ENCODE peak calls at places on chromosomes 12 and 14, in seven cellular contexts. One of them, this sample, is unnamed.

GRCh38 chr12:89707623-89707991 is 1.0 kb downstream of the ATP2B1 start:
- DNase-seq in stimulated activated CD4-positive, alpha-beta T cell treated with anti-CD3 and anti-CD28 coated beads, Interleukin-1b, Interleukin-23, amount 100 ng/mL, for 48 hours: no peak
- DNase-seq in SW 1271: no peak
- DNase-seq in activated T-cell treated with anti-CD3 and anti-CD28 coated beads for 48 hours: peak
- DNase-seq in NCI-H2081: no peak
- DNase-seq in AG09309: no peak
- DNase-seq in RCC 7860: no peak
- DNase-seq in this sample: no peak

GRCh38 chr12:111443086-111443485 is 37.4 kb downstream of the SH2B3 start:
- DNase-seq in NCI-H2081: no peak
- DNase-seq in AG09309: no peak
- DNase-seq in stimulated activated CD4-positive, alpha-beta T cell treated with anti-CD3 and anti-CD28 coated beads, Interleukin-1b, Interleukin-23, amount 100 ng/mL, for 48 hours: no peak
- DNase-seq in RCC 7860: no peak
- DNase-seq in SW 1271: no peak
- DNase-seq in activated T-cell treated with anti-CD3 and anti-CD28 coated beads for 48 hours: no peak
- DNase-seq in this sample: no peak

GRCh38 chr14:23450376-23450775 is 14.9 kb upstream of the MYH7 start:
- DNase-seq in AG09309: no peak
- DNase-seq in SW 1271: no peak
- DNase-seq in stimulated activated CD4-positive, alpha-beta T cell treated with anti-CD3 and anti-CD28 coated beads, Interleukin-1b, Interleukin-23, amount 100 ng/mL, for 48 hours: no peak
- DNase-seq in NCI-H2081: no peak
- DNase-seq in RCC 7860: no peak
- DNase-seq in activated T-cell treated with anti-CD3 and anti-CD28 coated beads for 48 hours: no peak
- DNase-seq in this sample: no peak

GRCh38 chr12:83465632-83466031 is 778.9 kb downstream of the TMTC2 start:
- DNase-seq in activated T-cell treated with anti-CD3 and anti-CD28 coated beads for 48 hours: no peak
- DNase-seq in RCC 7860: no peak
- DNase-seq in AG09309: no peak
- DNase-seq in SW 1271: no peak
- DNase-seq in stimulated activated CD4-positive, alpha-beta T cell treated with anti-CD3 and anti-CD28 coated beads, Interleukin-1b, Interleukin-23, amount 100 ng/mL, for 48 hours: no peak
- DNase-seq in NCI-H2081: no peak
- DNase-seq in this sample: no peak

GRCh38 chr12:20125259-20125919 is 242.9 kb upstream of the PDE3A start:
- DNase-seq in activated T-cell treated with anti-CD3 and anti-CD28 coated beads for 48 hours: no peak
- DNase-seq in NCI-H2081: no peak
- DNase-seq in RCC 7860: no peak
- DNase-seq in SW 1271: no peak
- DNase-seq in AG09309: peak
- DNase-seq in stimulated activated CD4-positive, alpha-beta T cell treated with anti-CD3 and anti-CD28 coated beads, Interleukin-1b, Interleukin-23, amount 100 ng/mL, for 48 hours: no peak
- DNase-seq in this sample: no peak

GRCh38 chr12:123928274-123928865 is 44.3 kb downstream of the CCDC92 start:
- DNase-seq in SW 1271: no peak
- DNase-seq in activated T-cell treated with anti-CD3 and anti-CD28 coated beads for 48 hours: no peak
- DNase-seq in RCC 7860: no peak
- DNase-seq in NCI-H2081: no peak
- DNase-seq in stimulated activated CD4-positive, alpha-beta T cell treated with anti-CD3 and anti-CD28 coated beads, Interleukin-1b, Interleukin-23, amount 100 ng/mL, for 48 hours: no peak
- DNase-seq in AG09309: no peak
- DNase-seq in this sample: no peak

GRCh38 chr12:116551952-116552749 is 7.0 kb upstream of the MAP1LC3B2 start:
- DNase-seq in stimulated activated CD4-positive, alpha-beta T cell treated with anti-CD3 and anti-CD28 coated beads, Interleukin-1b, Interleukin-23, amount 100 ng/mL, for 48 hours: no peak
- DNase-seq in AG09309: no peak
- DNase-seq in activated T-cell treated with anti-CD3 and anti-CD28 coated beads for 48 hours: no peak
- DNase-seq in SW 1271: no peak
- DNase-seq in NCI-H2081: no peak
- DNase-seq in RCC 7860: peak
- DNase-seq in this sample: no peak

GRCh38 chr12:10069099-10069498 is 29.7 kb downstream of the CLEC1A start:
- DNase-seq in RCC 7860: no peak
- DNase-seq in stimulated activated CD4-positive, alpha-beta T cell treated with anti-CD3 and anti-CD28 coated beads, Interleukin-1b, Interleukin-23, amount 100 ng/mL, for 48 hours: no peak
- DNase-seq in activated T-cell treated with anti-CD3 and anti-CD28 coated beads for 48 hours: no peak
- DNase-seq in NCI-H2081: no peak
- DNase-seq in SW 1271: no peak
- DNase-seq in AG09309: peak
- DNase-seq in this sample: peak

GRCh38 chr12:57592551-57593165 is 1.7 kb downstream of the PIP4K2C start:
- DNase-seq in SW 1271: no peak
- DNase-seq in activated T-cell treated with anti-CD3 and anti-CD28 coated beads for 48 hours: no peak
- DNase-seq in AG09309: no peak
- DNase-seq in NCI-H2081: no peak
- DNase-seq in RCC 7860: no peak
- DNase-seq in stimulated activated CD4-positive, alpha-beta T cell treated with anti-CD3 and anti-CD28 coated beads, Interleukin-1b, Interleukin-23, amount 100 ng/mL, for 48 hours: no peak
- DNase-seq in this sample: no peak

GRCh38 chr12:132218915-132219314 is 74.7 kb downstream of the NOC4L start:
- DNase-seq in RCC 7860: no peak
- DNase-seq in stimulated activated CD4-positive, alpha-beta T cell treated with anti-CD3 and anti-CD28 coated beads, Interleukin-1b, Interleukin-23, amount 100 ng/mL, for 48 hours: no peak
- DNase-seq in AG09309: no peak
- DNase-seq in activated T-cell treated with anti-CD3 and anti-CD28 coated beads for 48 hours: no peak
- DNase-seq in SW 1271: peak
- DNase-seq in NCI-H2081: peak
- DNase-seq in this sample: no peak

GRCh38 chr12:60529723-60530122 is 933.9 kb downstream of the SLC16A7 start:
- DNase-seq in NCI-H2081: no peak
- DNase-seq in stimulated activated CD4-positive, alpha-beta T cell treated with anti-CD3 and anti-CD28 coated beads, Interleukin-1b, Interleukin-23, amount 100 ng/mL, for 48 hours: no peak
- DNase-seq in SW 1271: no peak
- DNase-seq in activated T-cell treated with anti-CD3 and anti-CD28 coated beads for 48 hours: no peak
- DNase-seq in RCC 7860: no peak
- DNase-seq in AG09309: no peak
- DNase-seq in this sample: no peak

GRCh38 chr12:67667276-67668073 is 18.9 kb downstream of the DYRK2 start:
- DNase-seq in SW 1271: no peak
- DNase-seq in NCI-H2081: no peak
- DNase-seq in RCC 7860: no peak
- DNase-seq in activated T-cell treated with anti-CD3 and anti-CD28 coated beads for 48 hours: no peak
- DNase-seq in stimulated activated CD4-positive, alpha-beta T cell treated with anti-CD3 and anti-CD28 coated beads, Interleukin-1b, Interleukin-23, amount 100 ng/mL, for 48 hours: no peak
- DNase-seq in AG09309: no peak
- DNase-seq in this sample: no peak

GRCh38 chr12:49503674-49504180 is 35.1 kb upstream of the KCNH3 start:
- DNase-seq in NCI-H2081: peak
- DNase-seq in RCC 7860: peak
- DNase-seq in stimulated activated CD4-positive, alpha-beta T cell treated with anti-CD3 and anti-CD28 coated beads, Interleukin-1b, Interleukin-23, amount 100 ng/mL, for 48 hours: no peak
- DNase-seq in activated T-cell treated with anti-CD3 and anti-CD28 coated beads for 48 hours: no peak
- DNase-seq in AG09309: no peak
- DNase-seq in SW 1271: peak
- DNase-seq in this sample: peak

GRCh38 chr12:113005759-113006158 is 27.4 kb downstream of the OAS2 start:
- DNase-seq in NCI-H2081: no peak
- DNase-seq in AG09309: no peak
- DNase-seq in activated T-cell treated with anti-CD3 and anti-CD28 coated beads for 48 hours: no peak
- DNase-seq in SW 1271: peak
- DNase-seq in stimulated activated CD4-positive, alpha-beta T cell treated with anti-CD3 and anti-CD28 coated beads, Interleukin-1b, Interleukin-23, amount 100 ng/mL, for 48 hours: no peak
- DNase-seq in RCC 7860: no peak
- DNase-seq in this sample: no peak

GRCh38 chr14:105138551-105139111 is 29.9 kb downstream of the JAG2 start:
- DNase-seq in AG09309: no peak
- DNase-seq in NCI-H2081: no peak
- DNase-seq in activated T-cell treated with anti-CD3 and anti-CD28 coated beads for 48 hours: no peak
- DNase-seq in RCC 7860: no peak
- DNase-seq in stimulated activated CD4-positive, alpha-beta T cell treated with anti-CD3 and anti-CD28 coated beads, Interleukin-1b, Interleukin-23, amount 100 ng/mL, for 48 hours: no peak
- DNase-seq in SW 1271: no peak
- DNase-seq in this sample: no peak

GRCh38 chr14:22200977-22201605 is 387.9 kb downstream of the DAD1 start:
- DNase-seq in AG09309: peak
- DNase-seq in SW 1271: peak
- DNase-seq in RCC 7860: peak
- DNase-seq in activated T-cell treated with anti-CD3 and anti-CD28 coated beads for 48 hours: no peak
- DNase-seq in NCI-H2081: no peak
- DNase-seq in stimulated activated CD4-positive, alpha-beta T cell treated with anti-CD3 and anti-CD28 coated beads, Interleukin-1b, Interleukin-23, amount 100 ng/mL, for 48 hours: no peak
- DNase-seq in this sample: no peak

GRCh38 chr12:26327975-26328635 is 132.7 kb downstream of the SSPN start:
- DNase-seq in NCI-H2081: no peak
- DNase-seq in SW 1271: no peak
- DNase-seq in AG09309: no peak
- DNase-seq in stimulated activated CD4-positive, alpha-beta T cell treated with anti-CD3 and anti-CD28 coated beads, Interleukin-1b, Interleukin-23, amount 100 ng/mL, for 48 hours: no peak
- DNase-seq in RCC 7860: no peak
- DNase-seq in activated T-cell treated with anti-CD3 and anti-CD28 coated beads for 48 hours: no peak
- DNase-seq in this sample: no peak

GRCh38 chr14:70416322-70416716 is 571 bp downstream of the SYNJ2BP start:
- DNase-seq in NCI-H2081: no peak
- DNase-seq in activated T-cell treated with anti-CD3 and anti-CD28 coated beads for 48 hours: no peak
- DNase-seq in RCC 7860: no peak
- DNase-seq in stimulated activated CD4-positive, alpha-beta T cell treated with anti-CD3 and anti-CD28 coated beads, Interleukin-1b, Interleukin-23, amount 100 ng/mL, for 48 hours: no peak
- DNase-seq in SW 1271: peak
- DNase-seq in AG09309: no peak
- DNase-seq in this sample: no peak

GRCh38 chr12:87469295-87469694 is 559.9 kb downstream of the C12orf50 start:
- DNase-seq in activated T-cell treated with anti-CD3 and anti-CD28 coated beads for 48 hours: no peak
- DNase-seq in AG09309: no peak
- DNase-seq in SW 1271: no peak
- DNase-seq in NCI-H2081: no peak
- DNase-seq in RCC 7860: no peak
- DNase-seq in stimulated activated CD4-positive, alpha-beta T cell treated with anti-CD3 and anti-CD28 coated beads, Interleukin-1b, Interleukin-23, amount 100 ng/mL, for 48 hours: no peak
- DNase-seq in this sample: no peak

GRCh38 chr14:53458368-53458814 is 305.3 kb upstream of the DDHD1 start:
- DNase-seq in stimulated activated CD4-positive, alpha-beta T cell treated with anti-CD3 and anti-CD28 coated beads, Interleukin-1b, Interleukin-23, amount 100 ng/mL, for 48 hours: no peak
- DNase-seq in activated T-cell treated with anti-CD3 and anti-CD28 coated beads for 48 hours: no peak
- DNase-seq in AG09309: peak
- DNase-seq in RCC 7860: peak
- DNase-seq in NCI-H2081: no peak
- DNase-seq in SW 1271: peak
- DNase-seq in this sample: peak

GRCh38 chr12:119673634-119674033 is 5.7 kb downstream of the PRKAB1 start:
- DNase-seq in activated T-cell treated with anti-CD3 and anti-CD28 coated beads for 48 hours: no peak
- DNase-seq in NCI-H2081: no peak
- DNase-seq in stimulated activated CD4-positive, alpha-beta T cell treated with anti-CD3 and anti-CD28 coated beads, Interleukin-1b, Interleukin-23, amount 100 ng/mL, for 48 hours: no peak
- DNase-seq in SW 1271: no peak
- DNase-seq in RCC 7860: no peak
- DNase-seq in AG09309: no peak
- DNase-seq in this sample: peak

GRCh38 chr12:29610473-29611174 is 113.1 kb upstream of the OVCH1 start:
- DNase-seq in SW 1271: no peak
- DNase-seq in AG09309: no peak
- DNase-seq in NCI-H2081: no peak
- DNase-seq in activated T-cell treated with anti-CD3 and anti-CD28 coated beads for 48 hours: no peak
- DNase-seq in RCC 7860: no peak
- DNase-seq in stimulated activated CD4-positive, alpha-beta T cell treated with anti-CD3 and anti-CD28 coated beads, Interleukin-1b, Interleukin-23, amount 100 ng/mL, for 48 hours: no peak
- DNase-seq in this sample: no peak

GRCh38 chr12:118119449-118119879 is 15.7 kb upstream of the VSIG10 start:
- DNase-seq in activated T-cell treated with anti-CD3 and anti-CD28 coated beads for 48 hours: no peak
- DNase-seq in RCC 7860: no peak
- DNase-seq in NCI-H2081: no peak
- DNase-seq in AG09309: no peak
- DNase-seq in SW 1271: no peak
- DNase-seq in stimulated activated CD4-positive, alpha-beta T cell treated with anti-CD3 and anti-CD28 coated beads, Interleukin-1b, Interleukin-23, amount 100 ng/mL, for 48 hours: no peak
- DNase-seq in this sample: no peak

GRCh38 chr12:124519741-124520140 is 47.7 kb downstream of the NCOR2 start:
- DNase-seq in NCI-H2081: no peak
- DNase-seq in stimulated activated CD4-positive, alpha-beta T cell treated with anti-CD3 and anti-CD28 coated beads, Interleukin-1b, Interleukin-23, amount 100 ng/mL, for 48 hours: no peak
- DNase-seq in activated T-cell treated with anti-CD3 and anti-CD28 coated beads for 48 hours: no peak
- DNase-seq in RCC 7860: no peak
- DNase-seq in SW 1271: no peak
- DNase-seq in AG09309: no peak
- DNase-seq in this sample: no peak

GRCh38 chr14:91985521-91986255 is 38.2 kb upstream of the FBLN5 start:
- DNase-seq in RCC 7860: no peak
- DNase-seq in activated T-cell treated with anti-CD3 and anti-CD28 coated beads for 48 hours: no peak
- DNase-seq in NCI-H2081: no peak
- DNase-seq in AG09309: no peak
- DNase-seq in SW 1271: no peak
- DNase-seq in stimulated activated CD4-positive, alpha-beta T cell treated with anti-CD3 and anti-CD28 coated beads, Interleukin-1b, Interleukin-23, amount 100 ng/mL, for 48 hours: no peak
- DNase-seq in this sample: no peak

GRCh38 chr14:94423465-94424056 is 29.0 kb downstream of the SERPINA11 start:
- DNase-seq in SW 1271: peak
- DNase-seq in stimulated activated CD4-positive, alpha-beta T cell treated with anti-CD3 and anti-CD28 coated beads, Interleukin-1b, Interleukin-23, amount 100 ng/mL, for 48 hours: peak
- DNase-seq in NCI-H2081: peak
- DNase-seq in AG09309: peak
- DNase-seq in activated T-cell treated with anti-CD3 and anti-CD28 coated beads for 48 hours: peak
- DNase-seq in RCC 7860: peak
- DNase-seq in this sample: peak

GRCh38 chr12:117907108-117907689 is 61.6 kb downstream of the KSR2 start:
- DNase-seq in SW 1271: no peak
- DNase-seq in AG09309: no peak
- DNase-seq in NCI-H2081: no peak
- DNase-seq in RCC 7860: no peak
- DNase-seq in activated T-cell treated with anti-CD3 and anti-CD28 coated beads for 48 hours: no peak
- DNase-seq in stimulated activated CD4-positive, alpha-beta T cell treated with anti-CD3 and anti-CD28 coated beads, Interleukin-1b, Interleukin-23, amount 100 ng/mL, for 48 hours: no peak
- DNase-seq in this sample: no peak

GRCh38 chr12:27969011-27969900 is 3.3 kb downstream of the PTHLH start:
- DNase-seq in stimulated activated CD4-positive, alpha-beta T cell treated with anti-CD3 and anti-CD28 coated beads, Interleukin-1b, Interleukin-23, amount 100 ng/mL, for 48 hours: no peak
- DNase-seq in RCC 7860: peak
- DNase-seq in SW 1271: peak
- DNase-seq in activated T-cell treated with anti-CD3 and anti-CD28 coated beads for 48 hours: no peak
- DNase-seq in AG09309: no peak
- DNase-seq in NCI-H2081: no peak
- DNase-seq in this sample: no peak

GRCh38 chr14:23478109-23478698 is 8.7 kb downstream of the NGDN start:
- DNase-seq in stimulated activated CD4-positive, alpha-beta T cell treated with anti-CD3 and anti-CD28 coated beads, Interleukin-1b, Interleukin-23, amount 100 ng/mL, for 48 hours: peak
- DNase-seq in AG09309: peak
- DNase-seq in RCC 7860: peak
- DNase-seq in SW 1271: peak
- DNase-seq in activated T-cell treated with anti-CD3 and anti-CD28 coated beads for 48 hours: peak
- DNase-seq in NCI-H2081: peak
- DNase-seq in this sample: peak

This sample was measured in pulmonary artery endothelial cell.